ENCODE peak calls at places on chromosome 5, in four cellular contexts. A is GM12878, J is K562, R is HepG2. I is an unnamed sample.

GRCh38 chr5:107376546-107377276 is 294.0 kb downstream of the EFNA5 start:
- DNase-seq in A (no peak), J (no peak), R (no peak), I (no peak)

GRCh38 chr5:115785395-115786009 is 31.0 kb downstream of the CDO1 start:
- DNase-seq in A (no peak), J (no peak), R (no peak), I (peak)

GRCh38 chr5:50564079-50564478 is 102.4 kb upstream of the PARP8 start:
- DNase-seq in A (peak), J (no peak), R (no peak), I (no peak)

GRCh38 chr5:171495122-171495700 is 75.8 kb downstream of the FGF18 start:
- DNase-seq in A (no peak), J (peak), R (no peak), I (no peak)

GRCh38 chr5:147658293-147658932 is 124.1 kb downstream of the JAKMIP2 start:
- DNase-seq in A (no peak), J (no peak), R (no peak), I (no peak)

GRCh38 chr5:140311011-140311467 is 8.1 kb upstream of the PFDN1 start:
- DNase-seq in A (no peak), J (peak), R (peak), I (no peak)

GRCh38 chr5:157516626-157517325 is 56.8 kb downstream of the NIPAL4 start:
- DNase-seq in A (no peak), J (no peak), R (no peak), I (no peak)

GRCh38 chr5:10828241-10828640 is 67.2 kb upstream of the DAP start:
- DNase-seq in A (no peak), J (no peak), R (no peak), I (no peak)

GRCh38 chr5:181265092-181265671 is 4.2 kb upstream of the TRIM52 start:
- DNase-seq in A (no peak), J (no peak), R (no peak), I (peak)

GRCh38 chr5:22998362-22998761 is 145.2 kb upstream of the CDH12 start:
- DNase-seq in A (no peak), J (no peak), R (no peak), I (no peak)

GRCh38 chr5:154397652-154398406 is 48.0 kb upstream of the SAP30L start:
- DNase-seq in A (no peak), J (no peak), R (no peak), I (no peak)

GRCh38 chr5:136979131-136979530 is 520.0 kb downstream of the SPOCK1 start:
- DNase-seq in A (no peak), J (no peak), R (no peak), I (no peak)
- TF ChIP-seq CBX5 in A (no peak), J (no peak), R (no peak), I (no peak)

GRCh38 chr5:14806452-14806851 is 65.1 kb downstream of the ANKH start:
- DNase-seq in A (no peak), J (peak), R (no peak), I (no peak)
- TF ChIP-seq CBX5 in A (no peak), J (no peak), R (no peak), I (no peak)

GRCh38 chr5:131684051-131684450 is 49.0 kb upstream of the RAPGEF6 start:
- DNase-seq in A (no peak), J (no peak), R (no peak), I (no peak)

GRCh38 chr5:131682824-131683223 is 47.8 kb upstream of the RAPGEF6 start:
- DNase-seq in A (no peak), J (no peak), R (no peak), I (no peak)

GRCh38 chr5:131682175-131682574 is 47.1 kb upstream of the RAPGEF6 start:
- DNase-seq in A (no peak), J (no peak), R (no peak), I (no peak)

GRCh38 chr5:131677115-131677514 is 42.1 kb upstream of the RAPGEF6 start:
- DNase-seq in A (no peak), J (no peak), R (no peak), I (no peak)

DNA sequence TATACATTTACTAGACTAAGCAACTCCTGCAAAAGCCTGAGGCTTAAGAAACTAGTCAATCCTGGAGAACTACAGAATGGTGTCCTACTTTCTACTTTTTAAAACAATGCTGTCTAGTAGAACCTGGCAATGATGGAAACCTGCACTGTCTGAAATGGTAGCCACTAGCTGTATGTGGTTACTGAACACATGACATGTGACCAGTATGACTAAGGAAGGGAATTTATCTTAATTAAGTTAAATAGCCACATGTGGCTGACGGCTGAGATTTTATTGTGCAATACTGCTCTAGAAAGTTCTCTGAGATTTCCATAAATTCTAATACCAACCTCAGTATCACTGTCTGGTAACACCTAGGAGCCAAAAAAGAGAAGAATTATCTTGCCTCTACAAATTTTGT is 44.9 kb upstream of the RAPGEF6 start:
- DNase-seq in A (no peak), J (no peak), R (no peak), I (no peak)
- TF ChIP-seq CBX5 in A (no peak), J (no peak), R (no peak), I (no peak)

GRCh38 chr5:1481266-1481998 is 36.2 kb upstream of the SLC6A3 start:
- DNase-seq in A (no peak), J (no peak), R (no peak), I (no peak)
- TF ChIP-seq CBX5 in A (no peak), J (no peak), R (no peak), I (no peak)

GRCh38 chr5:38736089-38736488 is 109.7 kb upstream of the OSMR start:
- DNase-seq in A (no peak), J (no peak), R (no peak), I (no peak)
- TF ChIP-seq CBX5 in A (no peak), J (no peak), R (no peak), I (no peak)

GRCh38 chr5:132013711-132014110 is 2.3 kb upstream of the ACSL6 start:
- DNase-seq in A (no peak), J (no peak), R (no peak), I (no peak)
- TF ChIP-seq CBX5 in A (no peak), J (no peak), R (no peak), I (no peak)

GRCh38 chr5:67319935-67320725 is 123.5 kb upstream of the CD180 start:
- DNase-seq in A (no peak), J (no peak), R (no peak), I (no peak)
- TF ChIP-seq CBX5 in A (no peak), J (no peak), R (no peak), I (no peak)